ENCODE peak calls at places on chromosome 1, in ten cellular contexts. One of them, this sample, is unnamed.

GRCh38 chr1:183052861-183053260 is 29.6 kb downstream of the LAMC1 start:
- DNase-seq in body of pancreas: no peak
- DNase-seq in AG04450: no peak
- DNase-seq in vagina: no peak
- DNase-seq in OCI-LY7: no peak
- DNase-seq in left ventricle myocardium inferior: no peak
- DNase-seq in IMR-90: no peak
- DNase-seq in uterus: no peak
- DNase-seq in esophagus squamous epithelium: no peak
- DNase-seq in tibial artery: no peak
- DNase-seq in this sample: no peak

GRCh38 chr1:229669333-229669732 is 43.3 kb downstream of the URB2 start:
- DNase-seq in body of pancreas: no peak
- DNase-seq in AG04450: no peak
- DNase-seq in vagina: no peak
- DNase-seq in OCI-LY7: no peak
- DNase-seq in left ventricle myocardium inferior: no peak
- DNase-seq in IMR-90: no peak
- DNase-seq in uterus: no peak
- DNase-seq in esophagus squamous epithelium: no peak
- DNase-seq in tibial artery: no peak
- DNase-seq in this sample: no peak

GRCh38 chr1:41700986-41701535 is 216.6 kb upstream of the EDN2 start:
- DNase-seq in body of pancreas: no peak
- DNase-seq in AG04450: no peak
- DNase-seq in vagina: no peak
- DNase-seq in OCI-LY7: no peak
- DNase-seq in left ventricle myocardium inferior: no peak
- DNase-seq in IMR-90: no peak
- DNase-seq in uterus: no peak
- DNase-seq in esophagus squamous epithelium: no peak
- DNase-seq in tibial artery: no peak
- DNase-seq in this sample: no peak

GRCh38 chr1:180482425-180483275 is 19.7 kb downstream of the ACBD6 start:
- DNase-seq in body of pancreas: peak; percentile 42
- DNase-seq in AG04450: no peak
- DNase-seq in vagina: no peak
- DNase-seq in OCI-LY7: peak; percentile 67
- DNase-seq in left ventricle myocardium inferior: no peak
- DNase-seq in IMR-90: peak; percentile 67
- DNase-seq in uterus: no peak
- DNase-seq in esophagus squamous epithelium: no peak
- DNase-seq in tibial artery: no peak
- DNase-seq in this sample: no peak

GRCh38 chr1:28893403-28894102 is 20.8 kb upstream of the EPB41 start:
- DNase-seq in body of pancreas: no peak
- DNase-seq in AG04450: no peak
- DNase-seq in vagina: no peak
- DNase-seq in OCI-LY7: peak; percentile 60
- DNase-seq in left ventricle myocardium inferior: no peak
- DNase-seq in IMR-90: peak; percentile 12
- DNase-seq in uterus: no peak
- DNase-seq in esophagus squamous epithelium: no peak
- DNase-seq in tibial artery: no peak
- DNase-seq in this sample: no peak

GRCh38 chr1:6969106-6969505 is 183.9 kb downstream of the CAMTA1 start:
- DNase-seq in body of pancreas: no peak
- DNase-seq in AG04450: no peak
- DNase-seq in vagina: no peak
- DNase-seq in OCI-LY7: no peak
- DNase-seq in left ventricle myocardium inferior: no peak
- DNase-seq in IMR-90: peak; percentile 52
- DNase-seq in uterus: no peak
- DNase-seq in esophagus squamous epithelium: no peak
- DNase-seq in tibial artery: no peak
- DNase-seq in this sample: no peak

GRCh38 chr1:212670301-212670700 is 29.3 kb downstream of the BATF3 start:
- DNase-seq in body of pancreas: no peak
- DNase-seq in AG04450: no peak
- DNase-seq in vagina: no peak
- DNase-seq in OCI-LY7: no peak
- DNase-seq in left ventricle myocardium inferior: no peak
- DNase-seq in IMR-90: no peak
- DNase-seq in uterus: no peak
- DNase-seq in esophagus squamous epithelium: no peak
- DNase-seq in tibial artery: no peak
- DNase-seq in this sample: no peak

GRCh38 chr1:214259353-214259982 is 21.5 kb upstream of the SMYD2 start:
- DNase-seq in body of pancreas: no peak
- DNase-seq in AG04450: no peak
- DNase-seq in vagina: no peak
- DNase-seq in OCI-LY7: no peak
- DNase-seq in left ventricle myocardium inferior: no peak
- DNase-seq in IMR-90: peak; percentile 50
- DNase-seq in uterus: no peak
- DNase-seq in esophagus squamous epithelium: no peak
- DNase-seq in tibial artery: no peak
- DNase-seq in this sample: no peak

GRCh38 chr1:10480614-10481013 is 5.9 kb downstream of the PEX14 start:
- DNase-seq in body of pancreas: no peak
- DNase-seq in AG04450: no peak
- DNase-seq in vagina: no peak
- DNase-seq in OCI-LY7: no peak
- DNase-seq in left ventricle myocardium inferior: no peak
- DNase-seq in IMR-90: no peak
- DNase-seq in uterus: no peak
- DNase-seq in esophagus squamous epithelium: no peak
- DNase-seq in tibial artery: no peak
- DNase-seq in this sample: no peak

GRCh38 chr1:198751741-198752140 is 112.9 kb downstream of the PTPRC start:
- DNase-seq in body of pancreas: no peak
- DNase-seq in AG04450: no peak
- DNase-seq in vagina: no peak
- DNase-seq in OCI-LY7: no peak
- DNase-seq in left ventricle myocardium inferior: no peak
- DNase-seq in IMR-90: no peak
- DNase-seq in uterus: no peak
- DNase-seq in esophagus squamous epithelium: no peak
- DNase-seq in tibial artery: no peak
- DNase-seq in this sample: no peak

GRCh38 chr1:43256675-43257570 is 12.9 kb upstream of the TMEM125 start:
- DNase-seq in body of pancreas: peak; percentile 88
- DNase-seq in AG04450: no peak
- DNase-seq in vagina: no peak
- DNase-seq in OCI-LY7: no peak
- DNase-seq in left ventricle myocardium inferior: no peak
- DNase-seq in IMR-90: no peak
- DNase-seq in uterus: no peak
- DNase-seq in esophagus squamous epithelium: no peak
- DNase-seq in tibial artery: peak; percentile 38
- DNase-seq in this sample: no peak

GRCh38 chr1:154497026-154497806 is 4.8 kb upstream of the TDRD10 start:
- DNase-seq in body of pancreas: peak; percentile 10
- DNase-seq in AG04450: no peak
- DNase-seq in vagina: no peak
- DNase-seq in OCI-LY7: peak; percentile 68
- DNase-seq in left ventricle myocardium inferior: peak; percentile 33
- DNase-seq in IMR-90: no peak
- DNase-seq in uterus: no peak
- DNase-seq in esophagus squamous epithelium: no peak
- DNase-seq in tibial artery: no peak
- DNase-seq in this sample: no peak

GRCh38 chr1:226995064-226995965 is 55.2 kb downstream of the COQ8A start:
- DNase-seq in body of pancreas: no peak
- DNase-seq in AG04450: no peak
- DNase-seq in vagina: no peak
- DNase-seq in OCI-LY7: no peak
- DNase-seq in left ventricle myocardium inferior: no peak
- DNase-seq in IMR-90: no peak
- DNase-seq in uterus: no peak
- DNase-seq in esophagus squamous epithelium: no peak
- DNase-seq in tibial artery: no peak
- DNase-seq in this sample: no peak

DNA sequence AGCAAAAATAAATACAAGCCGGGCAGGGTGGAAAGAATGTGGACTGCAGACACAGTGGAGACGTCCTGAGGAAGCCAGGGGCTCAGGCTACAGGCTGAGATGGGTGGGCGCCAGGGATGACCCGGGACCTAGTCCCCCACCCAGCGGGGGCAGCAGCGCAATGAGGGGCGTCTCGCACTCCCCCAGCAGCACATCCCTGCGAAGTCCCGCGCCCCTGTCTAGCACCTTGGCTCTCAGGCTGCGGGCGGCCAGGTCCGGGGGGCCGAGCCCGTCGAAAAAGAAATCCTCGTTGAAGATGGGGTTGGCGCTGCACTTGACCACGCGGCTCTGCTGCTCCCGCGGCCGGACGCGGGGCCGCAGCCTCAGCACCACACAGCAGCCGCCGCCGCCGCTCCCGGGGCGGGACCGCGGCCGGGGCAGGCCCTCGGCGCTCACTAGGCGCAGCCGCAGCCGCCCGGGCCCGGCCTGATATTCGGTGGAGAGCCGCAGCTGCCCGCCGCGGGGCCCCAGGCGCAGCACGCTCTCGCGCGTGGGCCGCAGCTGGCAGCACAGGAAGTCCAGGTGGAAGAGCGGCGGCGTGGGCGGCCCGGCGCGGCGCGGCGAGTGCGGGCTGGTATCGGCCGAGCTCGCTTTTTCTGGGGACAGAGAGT is 1.7 kb downstream of the C2CD4D start:
- DNase-seq in body of pancreas: no peak
- DNase-seq in AG04450: no peak
- DNase-seq in vagina: no peak
- DNase-seq in OCI-LY7: no peak
- DNase-seq in left ventricle myocardium inferior: no peak
- DNase-seq in IMR-90: peak; percentile 10
- DNase-seq in uterus: no peak
- DNase-seq in esophagus squamous epithelium: no peak
- DNase-seq in tibial artery: no peak
- DNase-seq in this sample: no peak
- H3K4me3 ChIP-seq in body of pancreas: no peak overlapping the region
- H3K4me3 ChIP-seq in AG04450: peak overlapping the region; percentile 17
- H3K4me3 ChIP-seq in vagina: peak overlapping the region; percentile 34
- H3K4me3 ChIP-seq in OCI-LY7: no peak overlapping the region
- H3K4me3 ChIP-seq in left ventricle myocardium inferior: peak overlapping the region; percentile 68
- H3K4me3 ChIP-seq in IMR-90: peak overlapping the region; percentile 36
- H3K4me3 ChIP-seq in uterus: peak overlapping the region; percentile 28
- H3K4me3 ChIP-seq in esophagus squamous epithelium: peak overlapping the region; percentile 32
- H3K4me3 ChIP-seq in tibial artery: peak overlapping the region; percentile 46
- H3K4me3 ChIP-seq in this sample: no peak overlapping the region

GRCh38 chr1:202007279-202007678 is 3.1 kb upstream of the ELF3 start:
- DNase-seq in body of pancreas: no peak
- DNase-seq in AG04450: no peak
- DNase-seq in vagina: no peak
- DNase-seq in OCI-LY7: no peak
- DNase-seq in left ventricle myocardium inferior: no peak
- DNase-seq in IMR-90: no peak
- DNase-seq in uterus: no peak
- DNase-seq in esophagus squamous epithelium: no peak
- DNase-seq in tibial artery: no peak
- DNase-seq in this sample: no peak

GRCh38 chr1:202007703-202008489 is 2.5 kb upstream of the ELF3 start:
- DNase-seq in body of pancreas: peak; percentile 88
- DNase-seq in AG04450: no peak
- DNase-seq in vagina: no peak
- DNase-seq in OCI-LY7: no peak
- DNase-seq in left ventricle myocardium inferior: no peak
- DNase-seq in IMR-90: no peak
- DNase-seq in uterus: no peak
- DNase-seq in esophagus squamous epithelium: no peak
- DNase-seq in tibial artery: no peak
- DNase-seq in this sample: peak; percentile 94

GRCh38 chr1:202004711-202005110 is 5.7 kb upstream of the ELF3 start:
- DNase-seq in body of pancreas: no peak
- DNase-seq in AG04450: no peak
- DNase-seq in vagina: no peak
- DNase-seq in OCI-LY7: no peak
- DNase-seq in left ventricle myocardium inferior: no peak
- DNase-seq in IMR-90: no peak
- DNase-seq in uterus: no peak
- DNase-seq in esophagus squamous epithelium: no peak
- DNase-seq in tibial artery: no peak
- DNase-seq in this sample: no peak

GRCh38 chr1:202002447-202002846 is 7.9 kb upstream of the ELF3 start:
- DNase-seq in body of pancreas: no peak
- DNase-seq in AG04450: no peak
- DNase-seq in vagina: no peak
- DNase-seq in OCI-LY7: no peak
- DNase-seq in left ventricle myocardium inferior: no peak
- DNase-seq in IMR-90: no peak
- DNase-seq in uterus: no peak
- DNase-seq in esophagus squamous epithelium: no peak
- DNase-seq in tibial artery: no peak
- DNase-seq in this sample: no peak

GRCh38 chr1:202005958-202006357 is 4.4 kb upstream of the ELF3 start:
- DNase-seq in body of pancreas: peak; percentile 29
- DNase-seq in AG04450: no peak
- DNase-seq in vagina: no peak
- DNase-seq in OCI-LY7: no peak
- DNase-seq in left ventricle myocardium inferior: no peak
- DNase-seq in IMR-90: no peak
- DNase-seq in uterus: no peak
- DNase-seq in esophagus squamous epithelium: no peak
- DNase-seq in tibial artery: no peak
- DNase-seq in this sample: no peak
- TF ChIP-seq CTCF in body of pancreas: peak; percentile 60
- TF ChIP-seq CTCF in AG04450: peak; percentile 53
- TF ChIP-seq CTCF in vagina: peak; percentile 12
- TF ChIP-seq CTCF in OCI-LY7: peak; percentile 54
- TF ChIP-seq CTCF in left ventricle myocardium inferior: peak; percentile 54
- TF ChIP-seq CTCF in IMR-90: peak; percentile 52
- TF ChIP-seq CTCF in uterus: peak; percentile 9
- TF ChIP-seq CTCF in esophagus squamous epithelium: peak; percentile 35
- TF ChIP-seq CTCF in tibial artery: peak; percentile 27
- TF ChIP-seq CTCF in this sample: peak; percentile 57

GRCh38 chr1:241684108-241684507 is 32.0 kb downstream of the WDR64 start:
- DNase-seq in body of pancreas: no peak
- DNase-seq in AG04450: no peak
- DNase-seq in vagina: no peak
- DNase-seq in OCI-LY7: no peak
- DNase-seq in left ventricle myocardium inferior: no peak
- DNase-seq in IMR-90: no peak
- DNase-seq in uterus: no peak
- DNase-seq in esophagus squamous epithelium: no peak
- DNase-seq in tibial artery: no peak
- DNase-seq in this sample: no peak
- H3K27ac ChIP-seq in body of pancreas: no peak overlapping the region
- H3K27ac ChIP-seq in AG04450: no peak overlapping the region
- H3K27ac ChIP-seq in vagina: no peak overlapping the region
- H3K27ac ChIP-seq in OCI-LY7: no peak overlapping the region
- H3K27ac ChIP-seq in left ventricle myocardium inferior: no peak overlapping the region
- H3K27ac ChIP-seq in IMR-90: no peak overlapping the region
- H3K27ac ChIP-seq in uterus: no peak overlapping the region
- H3K27ac ChIP-seq in esophagus squamous epithelium: no peak overlapping the region
- H3K27ac ChIP-seq in tibial artery: no peak overlapping the region
- H3K27ac ChIP-seq in this sample: no peak overlapping the region

GRCh38 chr1:56838726-56839125 is 15.9 kb upstream of the C8A start:
- DNase-seq in body of pancreas: no peak
- DNase-seq in AG04450: no peak
- DNase-seq in vagina: peak; percentile 22
- DNase-seq in OCI-LY7: no peak
- DNase-seq in left ventricle myocardium inferior: no peak
- DNase-seq in IMR-90: peak; percentile 46
- DNase-seq in uterus: no peak
- DNase-seq in esophagus squamous epithelium: no peak
- DNase-seq in tibial artery: no peak
- DNase-seq in this sample: no peak
- H3K4me3 ChIP-seq in body of pancreas: no peak overlapping the region
- H3K4me3 ChIP-seq in AG04450: no peak overlapping the region
- H3K4me3 ChIP-seq in vagina: no peak overlapping the region
- H3K4me3 ChIP-seq in OCI-LY7: no peak overlapping the region
- H3K4me3 ChIP-seq in left ventricle myocardium inferior: no peak overlapping the region
- H3K4me3 ChIP-seq in IMR-90: no peak overlapping the region
- H3K4me3 ChIP-seq in uterus: no peak overlapping the region
- H3K4me3 ChIP-seq in esophagus squamous epithelium: no peak overlapping the region
- H3K4me3 ChIP-seq in tibial artery: no peak overlapping the region
- H3K4me3 ChIP-seq in this sample: no peak overlapping the region

This sample was measured in RWPE2.